ENCODE peak calls at places on chromosomes 6 and 20, in nine cellular contexts. One of them, this sample, is unnamed.

GRCh38 chr6:98840385-98840784 is 6.0 kb downstream of the POU3F2 start:
- DNase-seq in NCI-H2171: no peak
- DNase-seq in fibroblast of pulmonary artery: no peak
- DNase-seq in activated CD8-positive, alpha-beta T cell treated with anti-CD3 and anti-CD28 coated beads, Interleukin-2, amount 10 ng/mL, durations not matched to agents 7 days and 5 days: no peak
- DNase-seq in GOT3: no peak
- DNase-seq in foreskin melanocyte: no peak
- DNase-seq in CD8-positive, alpha-beta memory T cell: no peak
- DNase-seq in NCI-H2081: no peak
- DNase-seq in OCI-M1: no peak
- DNase-seq in this sample: no peak

GRCh38 chr6:90716345-90716744 is 129.5 kb upstream of the MAP3K7 start:
- DNase-seq in NCI-H2171: no peak
- DNase-seq in fibroblast of pulmonary artery: no peak
- DNase-seq in activated CD8-positive, alpha-beta T cell treated with anti-CD3 and anti-CD28 coated beads, Interleukin-2, amount 10 ng/mL, durations not matched to agents 7 days and 5 days: no peak
- DNase-seq in GOT3: no peak
- DNase-seq in foreskin melanocyte: no peak
- DNase-seq in CD8-positive, alpha-beta memory T cell: no peak
- DNase-seq in NCI-H2081: peak; percentile 31
- DNase-seq in OCI-M1: no peak
- DNase-seq in this sample: no peak

GRCh38 chr6:130033999-130034814 is 15.8 kb downstream of the L3MBTL3 start:
- DNase-seq in NCI-H2171: no peak
- DNase-seq in fibroblast of pulmonary artery: peak; percentile 65
- DNase-seq in activated CD8-positive, alpha-beta T cell treated with anti-CD3 and anti-CD28 coated beads, Interleukin-2, amount 10 ng/mL, durations not matched to agents 7 days and 5 days: no peak
- DNase-seq in GOT3: no peak
- DNase-seq in foreskin melanocyte: no peak
- DNase-seq in CD8-positive, alpha-beta memory T cell: no peak
- DNase-seq in NCI-H2081: no peak
- DNase-seq in OCI-M1: peak; percentile 74
- DNase-seq in this sample: peak; percentile 84

GRCh38 chr20:35904982-35905663 is 49.2 kb downstream of the SCAND1 start:
- DNase-seq in NCI-H2171: no peak
- DNase-seq in fibroblast of pulmonary artery: no peak
- DNase-seq in activated CD8-positive, alpha-beta T cell treated with anti-CD3 and anti-CD28 coated beads, Interleukin-2, amount 10 ng/mL, durations not matched to agents 7 days and 5 days: no peak
- DNase-seq in GOT3: no peak
- DNase-seq in foreskin melanocyte: no peak
- DNase-seq in CD8-positive, alpha-beta memory T cell: no peak
- DNase-seq in NCI-H2081: no peak
- DNase-seq in OCI-M1: no peak
- DNase-seq in this sample: no peak

GRCh38 chr6:31453259-31453658 is 44.7 kb upstream of the MICB start:
- DNase-seq in NCI-H2171: no peak
- DNase-seq in fibroblast of pulmonary artery: peak; percentile 20
- DNase-seq in activated CD8-positive, alpha-beta T cell treated with anti-CD3 and anti-CD28 coated beads, Interleukin-2, amount 10 ng/mL, durations not matched to agents 7 days and 5 days: no peak
- DNase-seq in GOT3: no peak
- DNase-seq in foreskin melanocyte: no peak
- DNase-seq in CD8-positive, alpha-beta memory T cell: no peak
- DNase-seq in NCI-H2081: no peak
- DNase-seq in OCI-M1: peak; percentile 43
- DNase-seq in this sample: peak; percentile 98

GRCh38 chr6:125598422-125598821 is 151.0 kb upstream of the HEY2 start:
- DNase-seq in NCI-H2171: no peak
- DNase-seq in fibroblast of pulmonary artery: peak; percentile 85
- DNase-seq in activated CD8-positive, alpha-beta T cell treated with anti-CD3 and anti-CD28 coated beads, Interleukin-2, amount 10 ng/mL, durations not matched to agents 7 days and 5 days: no peak
- DNase-seq in GOT3: no peak
- DNase-seq in foreskin melanocyte: no peak
- DNase-seq in CD8-positive, alpha-beta memory T cell: no peak
- DNase-seq in NCI-H2081: no peak
- DNase-seq in OCI-M1: peak; percentile 91
- DNase-seq in this sample: peak; percentile 96

GRCh38 chr6:138601128-138601527 is 101.8 kb upstream of the NHSL1 start:
- DNase-seq in NCI-H2171: no peak
- DNase-seq in fibroblast of pulmonary artery: peak; percentile 49
- DNase-seq in activated CD8-positive, alpha-beta T cell treated with anti-CD3 and anti-CD28 coated beads, Interleukin-2, amount 10 ng/mL, durations not matched to agents 7 days and 5 days: no peak
- DNase-seq in GOT3: no peak
- DNase-seq in foreskin melanocyte: peak; percentile 46
- DNase-seq in CD8-positive, alpha-beta memory T cell: no peak
- DNase-seq in NCI-H2081: no peak
- DNase-seq in OCI-M1: no peak
- DNase-seq in this sample: no peak

GRCh38 chr6:88631830-88632229 is 331.6 kb downstream of the RNGTT start:
- DNase-seq in NCI-H2171: no peak
- DNase-seq in fibroblast of pulmonary artery: no peak
- DNase-seq in activated CD8-positive, alpha-beta T cell treated with anti-CD3 and anti-CD28 coated beads, Interleukin-2, amount 10 ng/mL, durations not matched to agents 7 days and 5 days: no peak
- DNase-seq in GOT3: no peak
- DNase-seq in foreskin melanocyte: no peak
- DNase-seq in CD8-positive, alpha-beta memory T cell: no peak
- DNase-seq in NCI-H2081: no peak
- DNase-seq in OCI-M1: no peak
- DNase-seq in this sample: no peak

GRCh38 chr20:32483351-32484220 is 101.5 kb downstream of the NOL4L start:
- DNase-seq in NCI-H2171: peak; percentile 90
- DNase-seq in fibroblast of pulmonary artery: peak; percentile 81
- DNase-seq in activated CD8-positive, alpha-beta T cell treated with anti-CD3 and anti-CD28 coated beads, Interleukin-2, amount 10 ng/mL, durations not matched to agents 7 days and 5 days: peak; percentile 45
- DNase-seq in GOT3: peak; percentile 61
- DNase-seq in foreskin melanocyte: no peak
- DNase-seq in CD8-positive, alpha-beta memory T cell: peak; percentile 65
- DNase-seq in NCI-H2081: peak; percentile 88
- DNase-seq in OCI-M1: peak; percentile 79
- DNase-seq in this sample: peak; percentile 70

GRCh38 chr20:34825530-34826362 is at the start of gene NCOA6:
- DNase-seq in NCI-H2171: peak; percentile 83
- DNase-seq in fibroblast of pulmonary artery: peak; percentile 86
- DNase-seq in activated CD8-positive, alpha-beta T cell treated with anti-CD3 and anti-CD28 coated beads, Interleukin-2, amount 10 ng/mL, durations not matched to agents 7 days and 5 days: peak; percentile 88
- DNase-seq in GOT3: peak; percentile 52
- DNase-seq in foreskin melanocyte: peak; percentile 52
- DNase-seq in CD8-positive, alpha-beta memory T cell: peak; percentile 80
- DNase-seq in NCI-H2081: peak; percentile 78
- DNase-seq in OCI-M1: peak; percentile 87
- DNase-seq in this sample: peak; percentile 59

GRCh38 chr20:21156266-21156665 is 30.4 kb downstream of the KIZ start:
- DNase-seq in NCI-H2171: no peak
- DNase-seq in fibroblast of pulmonary artery: peak; percentile 74
- DNase-seq in activated CD8-positive, alpha-beta T cell treated with anti-CD3 and anti-CD28 coated beads, Interleukin-2, amount 10 ng/mL, durations not matched to agents 7 days and 5 days: no peak
- DNase-seq in GOT3: no peak
- DNase-seq in foreskin melanocyte: peak; percentile 45
- DNase-seq in CD8-positive, alpha-beta memory T cell: no peak
- DNase-seq in NCI-H2081: no peak
- DNase-seq in OCI-M1: no peak
- DNase-seq in this sample: no peak

GRCh38 chr20:57708694-57709673 is 831 bp downstream of the PMEPA1 start:
- DNase-seq in NCI-H2171: no peak
- DNase-seq in fibroblast of pulmonary artery: peak; percentile 18
- DNase-seq in activated CD8-positive, alpha-beta T cell treated with anti-CD3 and anti-CD28 coated beads, Interleukin-2, amount 10 ng/mL, durations not matched to agents 7 days and 5 days: no peak
- DNase-seq in GOT3: no peak
- DNase-seq in foreskin melanocyte: no peak
- DNase-seq in CD8-positive, alpha-beta memory T cell: peak; percentile 43
- DNase-seq in NCI-H2081: peak; percentile 24
- DNase-seq in OCI-M1: no peak
- DNase-seq in this sample: no peak

GRCh38 chr20:63518351-63518861 is 2.2 kb upstream of the PPDPF start:
- DNase-seq in NCI-H2171: no peak
- DNase-seq in fibroblast of pulmonary artery: no peak
- DNase-seq in activated CD8-positive, alpha-beta T cell treated with anti-CD3 and anti-CD28 coated beads, Interleukin-2, amount 10 ng/mL, durations not matched to agents 7 days and 5 days: no peak
- DNase-seq in GOT3: no peak
- DNase-seq in foreskin melanocyte: no peak
- DNase-seq in CD8-positive, alpha-beta memory T cell: no peak
- DNase-seq in NCI-H2081: no peak
- DNase-seq in OCI-M1: no peak
- DNase-seq in this sample: no peak

GRCh38 chr20:32535316-32535952 is 49.7 kb downstream of the NOL4L start:
- DNase-seq in NCI-H2171: peak; percentile 86
- DNase-seq in fibroblast of pulmonary artery: no peak
- DNase-seq in activated CD8-positive, alpha-beta T cell treated with anti-CD3 and anti-CD28 coated beads, Interleukin-2, amount 10 ng/mL, durations not matched to agents 7 days and 5 days: peak; percentile 57
- DNase-seq in GOT3: no peak
- DNase-seq in foreskin melanocyte: no peak
- DNase-seq in CD8-positive, alpha-beta memory T cell: peak; percentile 29
- DNase-seq in NCI-H2081: peak; percentile 69
- DNase-seq in OCI-M1: no peak
- DNase-seq in this sample: no peak

GRCh38 chr20:4869290-4870193 is 131.8 kb downstream of the SLC23A2 start:
- DNase-seq in NCI-H2171: no peak
- DNase-seq in fibroblast of pulmonary artery: no peak
- DNase-seq in activated CD8-positive, alpha-beta T cell treated with anti-CD3 and anti-CD28 coated beads, Interleukin-2, amount 10 ng/mL, durations not matched to agents 7 days and 5 days: no peak
- DNase-seq in GOT3: no peak
- DNase-seq in foreskin melanocyte: no peak
- DNase-seq in CD8-positive, alpha-beta memory T cell: no peak
- DNase-seq in NCI-H2081: peak; percentile 13
- DNase-seq in OCI-M1: peak; percentile 58
- DNase-seq in this sample: no peak

GRCh38 chr6:6633898-6634734 is 45.6 kb downstream of the LY86 start:
- DNase-seq in NCI-H2171: no peak
- DNase-seq in fibroblast of pulmonary artery: no peak
- DNase-seq in activated CD8-positive, alpha-beta T cell treated with anti-CD3 and anti-CD28 coated beads, Interleukin-2, amount 10 ng/mL, durations not matched to agents 7 days and 5 days: peak; percentile 58
- DNase-seq in GOT3: no peak
- DNase-seq in foreskin melanocyte: no peak
- DNase-seq in CD8-positive, alpha-beta memory T cell: no peak
- DNase-seq in NCI-H2081: no peak
- DNase-seq in OCI-M1: peak; percentile 38
- DNase-seq in this sample: no peak

GRCh38 chr20:57705103-57705899 is 4.5 kb downstream of the PMEPA1 start:
- DNase-seq in NCI-H2171: no peak
- DNase-seq in fibroblast of pulmonary artery: no peak
- DNase-seq in activated CD8-positive, alpha-beta T cell treated with anti-CD3 and anti-CD28 coated beads, Interleukin-2, amount 10 ng/mL, durations not matched to agents 7 days and 5 days: no peak
- DNase-seq in GOT3: no peak
- DNase-seq in foreskin melanocyte: no peak
- DNase-seq in CD8-positive, alpha-beta memory T cell: no peak
- DNase-seq in NCI-H2081: no peak
- DNase-seq in OCI-M1: no peak
- DNase-seq in this sample: no peak

GRCh38 chr20:19737025-19737424 is 21.0 kb upstream of the RIN2 start:
- DNase-seq in NCI-H2171: no peak
- DNase-seq in fibroblast of pulmonary artery: peak; percentile 79
- DNase-seq in activated CD8-positive, alpha-beta T cell treated with anti-CD3 and anti-CD28 coated beads, Interleukin-2, amount 10 ng/mL, durations not matched to agents 7 days and 5 days: no peak
- DNase-seq in GOT3: no peak
- DNase-seq in foreskin melanocyte: no peak
- DNase-seq in CD8-positive, alpha-beta memory T cell: no peak
- DNase-seq in NCI-H2081: no peak
- DNase-seq in OCI-M1: peak; percentile 14
- DNase-seq in this sample: peak; percentile 96

GRCh38 chr6:63477422-63478040 is 94.7 kb upstream of the LOC128125822 start:
- DNase-seq in NCI-H2171: no peak
- DNase-seq in fibroblast of pulmonary artery: no peak
- DNase-seq in activated CD8-positive, alpha-beta T cell treated with anti-CD3 and anti-CD28 coated beads, Interleukin-2, amount 10 ng/mL, durations not matched to agents 7 days and 5 days: no peak
- DNase-seq in GOT3: no peak
- DNase-seq in foreskin melanocyte: no peak
- DNase-seq in CD8-positive, alpha-beta memory T cell: no peak
- DNase-seq in NCI-H2081: no peak
- DNase-seq in OCI-M1: no peak
- DNase-seq in this sample: no peak

GRCh38 chr6:155245871-155246270 is 17.9 kb upstream of the CLDN20 start:
- DNase-seq in NCI-H2171: no peak
- DNase-seq in fibroblast of pulmonary artery: no peak
- DNase-seq in activated CD8-positive, alpha-beta T cell treated with anti-CD3 and anti-CD28 coated beads, Interleukin-2, amount 10 ng/mL, durations not matched to agents 7 days and 5 days: no peak
- DNase-seq in GOT3: no peak
- DNase-seq in foreskin melanocyte: no peak
- DNase-seq in CD8-positive, alpha-beta memory T cell: no peak
- DNase-seq in NCI-H2081: no peak
- DNase-seq in OCI-M1: no peak
- DNase-seq in this sample: peak; percentile 54

GRCh38 chr6:146851837-146852236 is 253.1 kb downstream of the ADGB start:
- DNase-seq in NCI-H2171: no peak
- DNase-seq in fibroblast of pulmonary artery: peak; percentile 75
- DNase-seq in activated CD8-positive, alpha-beta T cell treated with anti-CD3 and anti-CD28 coated beads, Interleukin-2, amount 10 ng/mL, durations not matched to agents 7 days and 5 days: peak; percentile 48
- DNase-seq in GOT3: no peak
- DNase-seq in foreskin melanocyte: peak; percentile 40
- DNase-seq in CD8-positive, alpha-beta memory T cell: no peak
- DNase-seq in NCI-H2081: no peak
- DNase-seq in OCI-M1: no peak
- DNase-seq in this sample: peak; percentile 75

GRCh38 chr6:137161975-137162374 is 11.5 kb downstream of the IL22RA2 start:
- DNase-seq in NCI-H2171: no peak
- DNase-seq in fibroblast of pulmonary artery: no peak
- DNase-seq in activated CD8-positive, alpha-beta T cell treated with anti-CD3 and anti-CD28 coated beads, Interleukin-2, amount 10 ng/mL, durations not matched to agents 7 days and 5 days: no peak
- DNase-seq in GOT3: no peak
- DNase-seq in foreskin melanocyte: no peak
- DNase-seq in CD8-positive, alpha-beta memory T cell: no peak
- DNase-seq in NCI-H2081: no peak
- DNase-seq in OCI-M1: no peak
- DNase-seq in this sample: no peak

GRCh38 chr20:16081421-16081820 is 491.8 kb downstream of the KIF16B start:
- DNase-seq in NCI-H2171: no peak
- DNase-seq in fibroblast of pulmonary artery: no peak
- DNase-seq in activated CD8-positive, alpha-beta T cell treated with anti-CD3 and anti-CD28 coated beads, Interleukin-2, amount 10 ng/mL, durations not matched to agents 7 days and 5 days: no peak
- DNase-seq in GOT3: no peak
- DNase-seq in foreskin melanocyte: no peak
- DNase-seq in CD8-positive, alpha-beta memory T cell: no peak
- DNase-seq in NCI-H2081: no peak
- DNase-seq in OCI-M1: no peak
- DNase-seq in this sample: no peak

GRCh38 chr6:169801396-169802160 is 50.2 kb downstream of the ERMARD start:
- DNase-seq in NCI-H2171: no peak
- DNase-seq in fibroblast of pulmonary artery: no peak
- DNase-seq in activated CD8-positive, alpha-beta T cell treated with anti-CD3 and anti-CD28 coated beads, Interleukin-2, amount 10 ng/mL, durations not matched to agents 7 days and 5 days: no peak
- DNase-seq in GOT3: no peak
- DNase-seq in foreskin melanocyte: no peak
- DNase-seq in CD8-positive, alpha-beta memory T cell: no peak
- DNase-seq in NCI-H2081: no peak
- DNase-seq in OCI-M1: no peak
- DNase-seq in this sample: no peak

GRCh38 chr6:150775400-150775799 is 90.1 kb upstream of the MTHFD1L start:
- DNase-seq in NCI-H2171: no peak
- DNase-seq in fibroblast of pulmonary artery: no peak
- DNase-seq in activated CD8-positive, alpha-beta T cell treated with anti-CD3 and anti-CD28 coated beads, Interleukin-2, amount 10 ng/mL, durations not matched to agents 7 days and 5 days: no peak
- DNase-seq in GOT3: no peak
- DNase-seq in foreskin melanocyte: peak; percentile 65
- DNase-seq in CD8-positive, alpha-beta memory T cell: no peak
- DNase-seq in NCI-H2081: no peak
- DNase-seq in OCI-M1: no peak
- DNase-seq in this sample: no peak

GRCh38 chr20:43955244-43956191 is 40.9 kb downstream of the TOX2 start:
- DNase-seq in NCI-H2171: peak; percentile 5
- DNase-seq in fibroblast of pulmonary artery: peak; percentile 87
- DNase-seq in activated CD8-positive, alpha-beta T cell treated with anti-CD3 and anti-CD28 coated beads, Interleukin-2, amount 10 ng/mL, durations not matched to agents 7 days and 5 days: peak; percentile 61
- DNase-seq in GOT3: peak; percentile 67
- DNase-seq in foreskin melanocyte: peak; percentile 65
- DNase-seq in CD8-positive, alpha-beta memory T cell: peak; percentile 8
- DNase-seq in NCI-H2081: no peak
- DNase-seq in OCI-M1: peak; percentile 35
- DNase-seq in this sample: peak; percentile 88

GRCh38 chr20:48066256-48066655 is 281.0 kb upstream of the SULF2 start:
- DNase-seq in NCI-H2171: no peak
- DNase-seq in fibroblast of pulmonary artery: peak; percentile 81
- DNase-seq in activated CD8-positive, alpha-beta T cell treated with anti-CD3 and anti-CD28 coated beads, Interleukin-2, amount 10 ng/mL, durations not matched to agents 7 days and 5 days: no peak
- DNase-seq in GOT3: no peak
- DNase-seq in foreskin melanocyte: no peak
- DNase-seq in CD8-positive, alpha-beta memory T cell: no peak
- DNase-seq in NCI-H2081: no peak
- DNase-seq in OCI-M1: no peak
- DNase-seq in this sample: peak; percentile 36

GRCh38 chr6:112979830-112980229 is 632.7 kb downstream of the RFPL4B start:
- DNase-seq in NCI-H2171: no peak
- DNase-seq in fibroblast of pulmonary artery: peak; percentile 62
- DNase-seq in activated CD8-positive, alpha-beta T cell treated with anti-CD3 and anti-CD28 coated beads, Interleukin-2, amount 10 ng/mL, durations not matched to agents 7 days and 5 days: no peak
- DNase-seq in GOT3: no peak
- DNase-seq in foreskin melanocyte: peak; percentile 88
- DNase-seq in CD8-positive, alpha-beta memory T cell: no peak
- DNase-seq in NCI-H2081: peak; percentile 33
- DNase-seq in OCI-M1: no peak
- DNase-seq in this sample: no peak

GRCh38 chr6:123570813-123571684 is 65.7 kb downstream of the TRDN start:
- DNase-seq in NCI-H2171: no peak
- DNase-seq in fibroblast of pulmonary artery: no peak
- DNase-seq in activated CD8-positive, alpha-beta T cell treated with anti-CD3 and anti-CD28 coated beads, Interleukin-2, amount 10 ng/mL, durations not matched to agents 7 days and 5 days: no peak
- DNase-seq in GOT3: no peak
- DNase-seq in foreskin melanocyte: no peak
- DNase-seq in CD8-positive, alpha-beta memory T cell: no peak
- DNase-seq in NCI-H2081: peak; percentile 10
- DNase-seq in OCI-M1: peak; percentile 64
- DNase-seq in this sample: no peak

GRCh38 chr20:32792316-32792715 is 27.4 kb upstream of the MAPRE1 start:
- DNase-seq in NCI-H2171: no peak
- DNase-seq in fibroblast of pulmonary artery: peak; percentile 5
- DNase-seq in activated CD8-positive, alpha-beta T cell treated with anti-CD3 and anti-CD28 coated beads, Interleukin-2, amount 10 ng/mL, durations not matched to agents 7 days and 5 days: no peak
- DNase-seq in GOT3: no peak
- DNase-seq in foreskin melanocyte: peak; percentile 89
- DNase-seq in CD8-positive, alpha-beta memory T cell: no peak
- DNase-seq in NCI-H2081: no peak
- DNase-seq in OCI-M1: peak; percentile 47
- DNase-seq in this sample: peak; percentile 34

GRCh38 chr6:67887747-67888545 is 747.1 kb upstream of the ADGRB3 start:
- DNase-seq in NCI-H2171: no peak
- DNase-seq in fibroblast of pulmonary artery: no peak
- DNase-seq in activated CD8-positive, alpha-beta T cell treated with anti-CD3 and anti-CD28 coated beads, Interleukin-2, amount 10 ng/mL, durations not matched to agents 7 days and 5 days: no peak
- DNase-seq in GOT3: no peak
- DNase-seq in foreskin melanocyte: no peak
- DNase-seq in CD8-positive, alpha-beta memory T cell: no peak
- DNase-seq in NCI-H2081: no peak
- DNase-seq in OCI-M1: peak; percentile 85
- DNase-seq in this sample: peak; percentile 22